ENCODE peak calls at places on chromosome 1, in eight cellular contexts. K is AG04449, A is astrocyte, X is stomach, N is endothelial cell of umbilical vein, C is tibial artery, W is cardiac fibroblast, H is uterus. I is an unnamed sample.
A peak's percentile ranks its signal among the peaks of the same experiment; 100 is the strongest.

GRCh38 chr1:159860456-159860855 is 2.0 kb downstream of the VSIG8 start:
- DNase-seq in K (no peak), A (no peak), X (no peak), N (no peak), C (no peak), W (no peak), H (no peak), I (no peak)

GRCh38 chr1:180927841-180928240 is 15.1 kb downstream of the KIAA1614 start:
- DNase-seq in K (no peak), A (no peak), X (no peak), N (no peak), C (no peak), W (no peak), H (no peak), I (no peak)

GRCh38 chr1:228734881-228735801 is at the start of gene RHOU:
- DNase-seq in K (no peak), A (peak; percentile 18), X (peak; percentile 82), N (peak; percentile 51), C (peak; percentile 88), W (peak; percentile 34), H (peak; percentile 66), I (peak; percentile 57)

GRCh38 chr1:31605908-31606427 is 11.5 kb upstream of the HCRTR1 start:
- DNase-seq in K (no peak), A (peak; percentile 88), X (peak; percentile 16), N (no peak), C (no peak), W (peak; percentile 91), H (no peak), I (peak; percentile 61)

GRCh38 chr1:221718391-221719277 is 23.3 kb downstream of the DUSP10 start:
- DNase-seq in K (peak; percentile 98), A (peak; percentile 95), X (no peak), N (peak; percentile 23), C (no peak), W (peak; percentile 75), H (no peak), I (peak; percentile 83)

GRCh38 chr1:220484135-220484534 is 43.8 kb upstream of the MARK1 start:
- DNase-seq in K (no peak), A (no peak), X (no peak), N (no peak), C (no peak), W (no peak), H (no peak), I (no peak)

GRCh38 chr1:247358920-247359319 is 27.3 kb upstream of the ZNF496 start:
- DNase-seq in K (no peak), A (no peak), X (no peak), N (no peak), C (no peak), W (peak; percentile 81), H (no peak), I (peak; percentile 57)

GRCh38 chr1:186768906-186769305 is 59.8 kb upstream of the PLA2G4A start:
- DNase-seq in K (no peak), A (no peak), X (no peak), N (no peak), C (no peak), W (no peak), H (no peak), I (peak; percentile 8)

GRCh38 chr1:53572061-53572801 is 113.0 kb downstream of the DMRTB1 start:
- DNase-seq in K (peak; percentile 56), A (peak; percentile 48), X (no peak), N (no peak), C (peak; percentile 53), W (peak; percentile 51), H (no peak), I (peak; percentile 58)

GRCh38 chr1:2324553-2325366 is 66.6 kb downstream of the MORN1 start:
- DNase-seq in K (no peak), A (no peak), X (no peak), N (no peak), C (no peak), W (no peak), H (no peak), I (no peak)

GRCh38 chr1:65493792-65494191 is 73.3 kb downstream of the LEPR start:
- DNase-seq in K (no peak), A (no peak), X (no peak), N (peak; percentile 90), C (no peak), W (no peak), H (no peak), I (peak; percentile 37)

GRCh38 chr1:21638531-21639341 is 30.4 kb downstream of the RAP1GAP start:
- DNase-seq in K (peak; percentile 7), A (peak; percentile 67), X (peak; percentile 74), N (no peak), C (no peak), W (peak; percentile 25), H (no peak), I (peak; percentile 48)

GRCh38 chr1:114118351-114118990 is 35.2 kb downstream of the SYT6 start:
- DNase-seq in K (no peak), A (no peak), X (no peak), N (no peak), C (no peak), W (no peak), H (no peak), I (no peak)

GRCh38 chr1:161180643-161181042 is 3.3 kb upstream of the B4GALT3 start:
- DNase-seq in K (no peak), A (no peak), X (no peak), N (no peak), C (no peak), W (peak; percentile 55), H (no peak), I (peak; percentile 54)
- TF ChIP-seq CTCF in K (peak; percentile 11), A (peak; percentile 31), X (no peak), N (peak; percentile 10), C (no peak), W (peak; percentile 35), H (peak; percentile 12), I (peak; percentile 56)

DNA sequence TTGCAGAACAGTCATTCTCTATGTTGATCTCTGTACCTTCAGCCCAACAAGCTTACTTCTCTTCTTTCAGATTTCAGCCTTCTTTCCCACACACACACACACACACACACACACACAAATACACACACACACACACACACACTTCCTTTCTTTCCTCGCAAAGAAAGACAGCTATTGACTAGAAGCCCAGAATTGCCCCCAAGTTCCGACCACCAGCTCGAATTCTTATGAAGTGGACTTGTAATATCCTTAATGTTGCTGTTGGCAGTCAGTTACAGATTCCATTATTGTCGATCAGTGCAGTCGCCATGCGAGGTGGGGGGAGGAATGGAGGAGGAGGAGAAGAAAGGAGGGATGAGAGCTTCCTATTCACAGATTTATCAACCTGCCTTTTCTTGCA is 125.5 kb downstream of the CLEC20A start:
- DNase-seq in K (no peak), A (peak; percentile 70), X (no peak), N (peak; percentile 72), C (no peak), W (peak; percentile 48), H (no peak), I (peak; percentile 54)
- H3K4me3 ChIP-seq in K (peak overlapping the region; percentile 35), A (peak overlapping the region; percentile 50), X (peak overlapping the region; percentile 19), N (peak overlapping the region; percentile 26), C (peak overlapping the region; percentile 23), W (peak overlapping the region; percentile 8), H (no peak overlapping the region), I (peak overlapping the region; percentile 53)

DNA sequence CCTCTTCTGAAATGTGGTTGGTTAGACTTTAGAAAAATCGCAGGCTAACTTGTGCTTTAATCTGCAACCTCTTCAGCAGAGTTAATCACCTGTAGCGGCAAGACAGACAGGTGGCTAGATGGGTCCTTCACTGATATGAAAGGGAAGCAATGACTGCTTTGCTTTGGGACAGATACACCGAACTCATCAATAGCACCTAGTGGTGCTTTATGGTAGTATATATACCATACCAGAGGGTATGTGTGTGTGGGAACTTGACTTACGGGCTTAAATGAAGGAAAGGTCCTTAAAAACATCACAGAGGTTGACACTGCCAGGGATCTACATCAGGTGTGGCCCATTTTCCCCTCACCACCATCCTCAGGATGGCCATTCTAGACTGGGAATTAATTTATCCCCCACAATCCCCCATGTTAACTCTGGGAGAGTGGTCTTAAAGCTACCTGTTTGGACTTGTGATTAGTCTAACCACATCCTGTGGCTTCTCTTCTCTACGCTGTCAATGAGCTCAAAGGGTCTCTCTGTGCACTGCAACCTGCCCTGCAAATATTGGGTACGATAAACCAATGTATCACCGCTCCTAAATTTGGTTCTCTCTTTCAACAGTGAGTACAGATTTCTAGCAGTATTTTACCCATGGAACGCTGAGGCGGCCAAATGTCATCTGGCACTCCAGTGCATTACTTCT is 162.7 kb downstream of the SIPA1L2 start:
- DNase-seq in K (no peak), A (no peak), X (no peak), N (no peak), C (no peak), W (no peak), H (no peak), I (no peak)
- TF ChIP-seq CTCF in K (no peak), A (no peak), X (no peak), N (no peak), C (no peak), W (no peak), H (no peak), I (peak; percentile 14)

DNA sequence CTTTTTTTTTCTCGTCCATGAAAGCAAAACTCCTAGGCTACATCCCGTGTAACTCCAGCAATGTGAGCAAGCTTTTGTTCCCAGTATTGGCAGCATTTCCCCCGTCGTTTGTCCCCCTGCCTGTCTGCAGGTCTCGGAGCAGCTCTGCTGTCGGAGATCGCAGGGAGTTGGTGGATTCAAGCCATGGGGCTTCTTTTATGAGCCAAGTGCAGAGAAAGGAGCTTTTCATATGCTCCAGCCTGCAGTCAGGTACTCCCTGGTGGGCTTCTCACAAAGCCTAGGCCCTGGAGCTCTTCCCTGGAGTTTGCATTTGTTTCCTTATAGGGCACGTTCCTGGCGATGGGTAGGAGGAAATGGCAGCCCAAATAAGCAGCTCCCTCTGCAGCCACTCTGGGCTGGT is 78.2 kb downstream of the NUF2 start:
- DNase-seq in K (no peak), A (no peak), X (no peak), N (no peak), C (no peak), W (no peak), H (no peak), I (no peak)
- H3K4me3 ChIP-seq in K (no peak overlapping the region), A (no peak overlapping the region), X (no peak overlapping the region), N (no peak overlapping the region), C (no peak overlapping the region), W (no peak overlapping the region), H (no peak overlapping the region), I (no peak overlapping the region)

GRCh38 chr1:85568660-85569059 is 11.9 kb upstream of the CCN1 start:
- DNase-seq in K (no peak), A (no peak), X (no peak), N (no peak), C (no peak), W (no peak), H (no peak), I (no peak)
- TF ChIP-seq CTCF in K (no peak), A (no peak), X (no peak), N (no peak), C (no peak), W (no peak), H (no peak), I (peak; percentile 13)

GRCh38 chr1:231049121-231049979 is 9.3 kb upstream of the FAM89A start:
- DNase-seq in K (no peak), A (no peak), X (no peak), N (no peak), C (no peak), W (no peak), H (no peak), I (no peak)
- H3K4me3 ChIP-seq in K (no peak overlapping the region), A (no peak overlapping the region), X (no peak overlapping the region), N (no peak overlapping the region), C (no peak overlapping the region), W (no peak overlapping the region), H (no peak overlapping the region), I (no peak overlapping the region)